ENCODE peak calls at places on chromosomes 7 and 10, in seven cellular contexts. C, I, W, Z, A, S and N are unnamed samples.

GRCh38 chr7:74606909-74607255 is 50.6 kb upstream of the GTF2I start:
- DNase-seq in C (no peak), I (no peak), W (no peak), Z (no peak), A (no peak), S (no peak), N (no peak)

GRCh38 chr10:52318136-52318810 is 4.2 kb downstream of the DKK1 start:
- DNase-seq in C (peak; percentile 41), I (no peak), W (peak; percentile 88), Z (no peak), A (no peak), S (no peak), N (peak; percentile 71)

GRCh38 chr7:84553711-84554110 is 359.1 kb upstream of the SEMA3A start:
- DNase-seq in C (no peak), I (no peak), W (no peak), Z (no peak), A (no peak), S (no peak), N (no peak)

GRCh38 chr10:1057106-1057657 is 997 bp downstream of the WDR37 start:
- DNase-seq in C (no peak), I (peak; percentile 65), W (no peak), Z (peak; percentile 21), A (no peak), S (no peak), N (no peak)

GRCh38 chr7:26376208-26376917 is 84.7 kb downstream of the SNX10 start:
- DNase-seq in C (no peak), I (peak; percentile 74), W (no peak), Z (peak; percentile 75), A (peak; percentile 63), S (no peak), N (no peak)

GRCh38 chr7:114062810-114063209 is 144.0 kb upstream of the PPP1R3A start:
- DNase-seq in C (no peak), I (no peak), W (no peak), Z (no peak), A (no peak), S (no peak), N (no peak)

GRCh38 chr10:131668903-131669302 is 231.9 kb upstream of the PPP2R2D start:
- DNase-seq in C (no peak), I (no peak), W (no peak), Z (no peak), A (no peak), S (no peak), N (no peak)

GRCh38 chr7:158740657-158741293 is 36.2 kb upstream of the NCAPG2 start:
- DNase-seq in C (peak; percentile 39), I (peak; percentile 55), W (peak; percentile 98), Z (no peak), A (no peak), S (peak; percentile 69), N (peak; percentile 72)

GRCh38 chr10:27983144-27983543 is 15.7 kb downstream of the ODAD2 start:
- DNase-seq in C (no peak), I (no peak), W (no peak), Z (no peak), A (no peak), S (no peak), N (no peak)

GRCh38 chr10:122338609-122339441 is 35.7 kb upstream of the PLEKHA1 start:
- DNase-seq in C (no peak), I (no peak), W (no peak), Z (no peak), A (no peak), S (no peak), N (no peak)

GRCh38 chr10:123254287-123254858 is 100.2 kb downstream of the BUB3 start:
- DNase-seq in C (no peak), I (no peak), W (no peak), Z (no peak), A (no peak), S (no peak), N (no peak)

GRCh38 chr7:151059362-151060112 is at the start of gene SLC4A2:
- DNase-seq in C (peak; percentile 63), I (peak; percentile 81), W (peak; percentile 71), Z (peak; percentile 80), A (peak; percentile 86), S (peak; percentile 85), N (peak; percentile 61)

GRCh38 chr10:112955736-112956421 is 5.8 kb downstream of the TCF7L2 start:
- DNase-seq in C (peak; percentile 92), I (no peak), W (peak; percentile 90), Z (no peak), A (no peak), S (peak; percentile 48), N (peak; percentile 77)

GRCh38 chr7:94431203-94431602 is 36.5 kb downstream of the COL1A2 start:
- DNase-seq in C (peak; percentile 63), I (no peak), W (no peak), Z (no peak), A (no peak), S (no peak), N (no peak)

GRCh38 chr10:938954-939678 is 7.6 kb upstream of the LARP4B start:
- DNase-seq in C (no peak), I (no peak), W (no peak), Z (no peak), A (no peak), S (no peak), N (no peak)

GRCh38 chr10:119370972-119371703 is 163.8 kb downstream of the GRK5 start:
- DNase-seq in C (peak; percentile 97), I (no peak), W (peak; percentile 68), Z (no peak), A (no peak), S (no peak), N (peak; percentile 77)

GRCh38 chr10:59880976-59881510 is 25.3 kb downstream of the CCDC6 start:
- DNase-seq in C (no peak), I (no peak), W (no peak), Z (no peak), A (no peak), S (no peak), N (no peak)

GRCh38 chr10:17092216-17092944 is 37.2 kb downstream of the CUBN start:
- DNase-seq in C (no peak), I (no peak), W (no peak), Z (no peak), A (no peak), S (no peak), N (no peak)

GRCh38 chr10:113052076-113052830 is 102.2 kb downstream of the TCF7L2 start:
- DNase-seq in C (no peak), I (peak; percentile 26), W (no peak), Z (no peak), A (no peak), S (no peak), N (no peak)

GRCh38 chr10:30782543-30783461 is 153.2 kb upstream of the LYZL2 start:
- DNase-seq in C (peak; percentile 76), I (peak; percentile 52), W (peak; percentile 71), Z (no peak), A (no peak), S (no peak), N (no peak)

GRCh38 chr7:134254311-134254710 is 62.4 kb downstream of the SLC35B4 start:
- DNase-seq in C (peak; percentile 1), I (peak; percentile 52), W (no peak), Z (no peak), A (no peak), S (no peak), N (no peak)
- TF ChIP-seq CTCF in C (peak; percentile 15), I (peak; percentile 35), W (peak; percentile 37), Z (no peak), A (no peak), S (no peak), N (peak; percentile 55)

DNA sequence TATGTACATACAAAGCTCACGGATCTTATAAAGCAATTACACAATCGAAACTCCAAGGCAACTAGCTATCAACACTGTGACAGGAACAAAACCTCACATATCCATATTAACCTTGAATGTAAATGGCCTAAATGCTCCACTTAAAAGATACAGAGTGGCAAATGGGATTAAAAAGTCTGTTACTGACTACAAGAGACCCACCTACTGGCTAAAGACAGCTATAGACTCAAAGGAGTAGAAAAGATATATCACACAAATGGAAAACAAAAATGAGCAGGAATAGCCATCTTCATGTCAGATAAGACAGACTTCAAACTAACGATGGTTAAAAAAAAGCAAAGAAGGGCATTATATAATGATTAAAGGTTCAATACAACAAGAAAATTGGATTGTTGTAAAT is 246.7 kb downstream of the ADRA2A start:
- DNase-seq in C (peak; percentile 34), I (peak; percentile 7), W (no peak), Z (no peak), A (no peak), S (no peak), N (no peak)
- TF ChIP-seq CTCF in C (peak; percentile 51), I (no peak), W (no peak), Z (no peak), A (peak; percentile 8), S (no peak), N (peak; percentile 11)

DNA sequence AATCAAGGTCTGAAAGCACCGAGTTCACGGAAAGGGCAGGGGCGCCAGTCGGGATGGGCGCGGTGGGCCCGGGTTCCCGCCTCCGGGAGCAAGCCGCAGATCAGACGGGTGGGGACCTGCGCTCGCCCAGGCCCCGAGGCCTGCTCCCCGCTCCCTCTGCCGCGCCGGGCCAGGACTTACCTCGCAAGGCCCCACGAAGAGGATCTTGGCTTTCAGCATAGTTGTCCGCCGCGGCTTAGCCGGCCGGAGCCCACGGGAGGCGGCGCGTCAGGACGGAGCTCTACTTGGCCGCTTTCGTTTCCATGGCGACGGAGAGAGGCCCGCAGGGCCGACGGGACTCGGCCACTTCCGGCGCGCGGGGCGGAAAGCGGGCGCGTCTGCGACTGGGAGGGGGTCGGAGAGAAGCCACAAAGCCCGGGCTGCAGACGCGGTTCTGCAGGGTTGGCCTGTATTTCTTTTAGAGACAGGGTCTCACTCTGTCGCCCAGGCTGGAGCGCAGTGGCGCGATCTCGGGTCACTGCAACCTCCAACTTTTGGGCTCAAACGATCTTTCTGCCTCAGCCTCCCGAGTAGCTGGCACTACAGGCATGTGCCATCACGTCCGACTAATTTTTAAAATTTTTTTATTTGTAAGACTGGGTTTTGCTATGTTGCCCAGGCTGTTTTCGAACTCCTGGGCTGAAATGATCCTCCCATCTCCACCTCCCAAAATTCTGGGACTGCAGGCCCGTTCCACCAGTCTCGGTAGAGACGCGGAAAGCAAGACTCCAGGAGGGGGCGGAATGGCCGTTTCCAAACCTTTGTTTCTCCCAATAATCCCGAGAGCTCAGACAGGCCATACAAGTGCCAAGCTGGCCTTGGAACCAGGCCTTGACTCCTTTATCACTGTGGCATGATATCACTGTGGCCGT is at the start of gene IFT22:
- DNase-seq in C (peak; percentile 89), I (peak; percentile 96), W (peak; percentile 89), Z (peak; percentile 99), A (peak; percentile 95), S (peak; percentile 88), N (peak; percentile 84)
- TF ChIP-seq CTCF in C (peak; percentile 54), I (no peak), W (peak; percentile 56), Z (peak; percentile 54), A (no peak), S (peak; percentile 18), N (peak; percentile 59)

GRCh38 chr10:50541317-50541716 is 82.4 kb downstream of the SGMS1 start:
- DNase-seq in C (no peak), I (no peak), W (no peak), Z (no peak), A (no peak), S (no peak), N (no peak)

GRCh38 chr10:50536617-50537252 is 87.0 kb downstream of the SGMS1 start:
- DNase-seq in C (no peak), I (no peak), W (peak; percentile 61), Z (no peak), A (no peak), S (no peak), N (peak; percentile 26)

GRCh38 chr10:50540826-50541122 is 83.0 kb downstream of the SGMS1 start:
- DNase-seq in C (no peak), I (no peak), W (no peak), Z (no peak), A (no peak), S (no peak), N (no peak)

GRCh38 chr10:50540069-50540825 is 83.5 kb downstream of the SGMS1 start:
- DNase-seq in C (no peak), I (peak; percentile 30), W (no peak), Z (no peak), A (no peak), S (no peak), N (no peak)

GRCh38 chr10:50538473-50539398 is 85.0 kb downstream of the SGMS1 start:
- DNase-seq in C (no peak), I (no peak), W (peak; percentile 34), Z (no peak), A (no peak), S (no peak), N (no peak)
- TF ChIP-seq CTCF in C (no peak), I (no peak), W (no peak), Z (no peak), A (no peak), S (no peak), N (no peak)